ENCODE peak calls at places on chromosomes 13 and 19, in seven cellular contexts. D is heart right ventricle, J is A549, L is lower lobe of right lung, P is PC-9, I is pancreas, M is psoas muscle. O is an unnamed sample.

GRCh38 chr19:55372316-55373081 is 2.2 kb upstream of the IL11 start:
- DNase-seq in P (peak), J (peak), L (no peak), D (no peak), M (no peak), I (peak), O (no peak)

GRCh38 chr19:4350726-4351125 is 7.4 kb downstream of the MPND start:
- DNase-seq in D (no peak), P (no peak), I (no peak), L (no peak), J (no peak), M (no peak), O (no peak)

GRCh38 chr13:110450941-110451340 is 110.6 kb downstream of the RAB20 start:
- DNase-seq in J (no peak), I (no peak), D (no peak), P (no peak), M (no peak), L (no peak), O (no peak)

GRCh38 chr19:14150041-14150769 is 13.8 kb upstream of the ASF1B start:
- DNase-seq in P (no peak), I (no peak), D (no peak), L (no peak), J (no peak), M (no peak), O (no peak)

GRCh38 chr19:55642153-55643002 is 1.1 kb upstream of the ZNF581 start:
- DNase-seq in M (no peak), J (no peak), P (peak), L (peak), D (peak), I (peak), O (no peak)

GRCh38 chr13:77267362-77267761 is 59.5 kb downstream of the MYCBP2 start:
- DNase-seq in I (no peak), D (no peak), J (no peak), L (no peak), M (no peak), P (no peak), O (no peak)

GRCh38 chr19:41564515-41565383 is 11.2 kb upstream of the CEACAM21 start:
- DNase-seq in P (no peak), I (no peak), L (no peak), J (no peak), M (no peak), D (peak), O (no peak)

GRCh38 chr19:33724021-33724722 is 72.5 kb upstream of the KCTD15 start:
- DNase-seq in J (no peak), D (no peak), L (no peak), I (no peak), M (no peak), P (no peak), O (no peak)

GRCh38 chr13:35789335-35790166 is 313.1 kb upstream of the MAB21L1 start:
- DNase-seq in P (no peak), M (no peak), L (no peak), J (peak), D (no peak), I (no peak), O (peak)

GRCh38 chr19:38706792-38707511 is 37.3 kb downstream of the CAPN12 start:
- DNase-seq in M (no peak), D (no peak), I (peak), P (peak), J (no peak), L (no peak), O (no peak)

GRCh38 chr13:103164239-103164638 is 98.0 kb upstream of the SLC10A2 start:
- DNase-seq in L (no peak), J (no peak), D (no peak), M (no peak), P (no peak), I (no peak), O (no peak)

GRCh38 chr13:42364613-42365000 is 92.7 kb downstream of the AKAP11 start:
- DNase-seq in D (no peak), I (no peak), J (no peak), M (no peak), P (no peak), L (no peak), O (no peak)

GRCh38 chr13:110648848-110649421 is 33.6 kb downstream of the NAXD start:
- DNase-seq in M (no peak), I (no peak), D (no peak), P (no peak), J (no peak), L (no peak), O (no peak)

GRCh38 chr19:38417544-38418506 is 8.2 kb downstream of the RASGRP4 start:
- DNase-seq in D (peak), I (peak), P (peak), M (peak), L (peak), J (peak), O (peak)

GRCh38 chr19:43353606-43354304 is at the start of gene CD177:
- DNase-seq in P (no peak), D (no peak), M (no peak), I (no peak), J (no peak), L (no peak), O (no peak)

GRCh38 chr13:59680429-59681024 is 483.2 kb downstream of the DIAPH3 start:
- DNase-seq in M (no peak), P (no peak), J (no peak), D (no peak), I (no peak), L (no peak), O (peak)

GRCh38 chr13:32600891-32601290 is 14.6 kb downstream of the PDS5B start:
- DNase-seq in J (no peak), P (no peak), M (no peak), L (no peak), I (no peak), D (no peak), O (no peak)

GRCh38 chr13:73837147-73837546 is 297.1 kb downstream of the KLF12 start:
- DNase-seq in M (no peak), J (no peak), I (no peak), L (no peak), D (no peak), P (no peak), O (no peak)

GRCh38 chr13:26977541-26977940 is 194.1 kb downstream of the USP12 start:
- DNase-seq in D (no peak), P (no peak), I (no peak), L (no peak), M (no peak), J (no peak), O (no peak)

GRCh38 chr13:25171517-25172302 is at the start of gene AMER2:
- DNase-seq in L (no peak), I (peak), J (no peak), D (no peak), P (no peak), M (no peak), O (no peak)

GRCh38 chr13:65936249-65936648 is 1293.9 kb downstream of the PCDH9 start:
- DNase-seq in J (no peak), D (no peak), I (no peak), P (no peak), L (no peak), M (no peak), O (no peak)

GRCh38 chr19:14107581-14108461 is 9.7 kb downstream of the PRKACA start:
- DNase-seq in L (no peak), D (peak), M (peak), J (peak), I (no peak), P (no peak), O (no peak)

GRCh38 chr13:26811636-26812035 is 51.0 kb upstream of the GPR12 start:
- DNase-seq in M (no peak), L (no peak), I (no peak), J (no peak), P (no peak), D (no peak), O (no peak)

DNA sequence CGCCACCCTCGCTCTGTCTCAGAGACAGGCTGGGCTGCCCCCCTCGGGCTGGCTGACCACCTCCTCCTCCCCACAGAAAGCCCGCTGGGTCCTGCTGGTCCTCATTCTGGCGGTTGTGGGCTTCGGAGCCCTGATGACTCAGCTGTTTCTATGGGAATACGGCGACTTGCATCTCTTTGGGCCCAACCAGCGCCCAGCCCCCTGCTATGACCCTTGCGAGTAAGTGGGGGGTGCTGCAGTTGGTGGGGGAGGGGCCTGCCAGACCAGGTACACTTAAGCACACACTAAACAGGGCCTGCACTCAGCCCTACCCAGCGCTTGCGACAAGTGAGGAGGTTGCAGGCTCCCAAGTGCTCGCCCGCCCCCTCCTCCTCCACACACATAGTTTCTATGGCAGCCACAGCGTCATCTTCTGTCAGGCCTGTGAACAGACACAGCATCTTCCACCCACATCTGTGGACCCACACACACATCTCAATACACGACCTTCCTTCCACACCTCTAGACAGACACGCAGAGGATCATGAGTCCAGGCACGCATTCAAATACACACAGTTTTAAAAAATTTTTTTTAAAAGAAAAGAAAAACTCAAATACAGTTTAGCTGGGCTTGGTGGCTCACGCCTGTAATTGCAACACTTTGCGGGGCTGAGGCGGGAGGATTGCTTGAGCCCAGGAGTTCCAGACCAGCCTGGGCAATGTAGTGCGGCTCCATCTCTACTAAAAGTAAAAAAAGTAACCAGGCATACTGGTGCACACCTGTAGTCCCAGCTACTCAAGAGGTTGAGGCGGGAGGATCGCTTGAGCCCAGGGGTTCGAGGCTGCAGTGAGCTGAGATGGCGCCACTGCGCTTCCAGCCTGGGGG is 18.4 kb downstream of the PLD3 start:
- DNase-seq in M (no peak), J (no peak), I (no peak), D (no peak), L (peak), P (no peak), O (no peak)
- TF ChIP-seq CTCF in M (no peak), J (no peak), I (no peak), D (no peak), L (no peak), P (no peak), O (no peak)

DNA sequence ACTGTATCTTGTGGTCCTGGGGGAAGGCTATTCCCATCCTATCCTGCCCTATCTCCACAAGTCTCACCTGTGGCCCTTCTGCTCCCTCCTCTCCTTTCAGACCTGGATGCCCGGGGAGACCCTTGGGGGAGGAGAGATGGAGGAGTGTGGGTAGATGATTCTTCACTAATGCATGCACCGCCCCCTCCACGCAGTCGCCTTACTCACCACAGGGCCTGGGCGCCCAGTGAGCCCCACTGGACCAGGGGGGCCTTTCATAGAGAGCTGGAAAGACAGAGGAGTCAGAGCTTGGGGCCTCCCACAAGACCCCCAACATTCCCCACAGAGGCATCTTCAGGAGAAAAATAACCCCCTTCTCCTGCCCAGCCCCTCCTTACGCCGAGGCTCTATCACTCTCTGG is 14.3 kb downstream of the COL5A3 start:
- DNase-seq in P (no peak), D (no peak), L (no peak), I (no peak), M (no peak), J (no peak), O (no peak)
- H3K27ac ChIP-seq in P (no peak), D (no peak), L (no peak), I (no peak), M (no peak), J (no peak), O (no peak)

GRCh38 chr19:57191141-57192063 is at the start of gene ZNF264:
- DNase-seq in P (peak), I (peak), M (peak), L (peak), J (peak), D (peak), O (peak)
- TF ChIP-seq CTCF in P (no peak), I (no peak), M (no peak), L (no peak), J (no peak), D (no peak), O (no peak)

GRCh38 chr13:68851026-68851425 is 1256.6 kb upstream of the ATXN8OS start:
- DNase-seq in J (no peak), L (no peak), I (no peak), D (no peak), P (no peak), M (no peak), O (no peak)
- H3K27ac ChIP-seq in J (no peak), L (no peak), I (no peak), D (no peak), P (no peak), M (no peak), O (no peak)

GRCh38 chr13:40175639-40176038 is 490.8 kb downstream of the FOXO1 start:
- DNase-seq in I (no peak), M (no peak), J (no peak), P (no peak), L (no peak), D (no peak), O (no peak)
- TF ChIP-seq CTCF in I (no peak), M (no peak), J (no peak), P (no peak), L (no peak), D (no peak), O (no peak)

O was measured in RWPE1.